ENCODE peak calls at places on chromosomes 4 and X, in ten cellular contexts. H is heart left ventricle, N is bronchial epithelial cell, W is GM06990, K is BJ, Y is cardiac fibroblast, V is sigmoid colon, G is A549, L is lower lobe of right lung, R is IMR-90. C is an unnamed sample.
A peak's percentile ranks its signal among the peaks of the same experiment; 100 is the strongest.

GRCh38 chr4:23033796-23034195 is 341.1 kb downstream of the GBA3 start:
- DNase-seq in G (no peak), K (peak; percentile 41), H (no peak), R (no peak), N (no peak), L (no peak), W (no peak), Y (no peak), V (no peak), C (no peak)

GRCh38 chr4:48799157-48799556 is 19.1 kb upstream of the FRYL start:
- DNase-seq in V (no peak), W (no peak), Y (peak; percentile 36), K (no peak), N (no peak), L (no peak), G (no peak), H (no peak), R (no peak), C (no peak)

GRCh38 chr4:3404546-3404945 is 37.2 kb upstream of the HGFAC start:
- DNase-seq in W (no peak), Y (no peak), H (no peak), K (no peak), V (peak; percentile 15), L (no peak), G (no peak), N (no peak), R (no peak), C (no peak)

GRCh38 chr4:13920111-13920875 is 292.8 kb upstream of the BOD1L1 start:
- DNase-seq in W (no peak), G (peak; percentile 39), R (peak; percentile 81), Y (no peak), L (no peak), H (no peak), N (peak; percentile 98), K (no peak), V (no peak), C (no peak)

GRCh38 chr4:108946237-108946636 is 183.4 kb upstream of the ETNPPL start:
- DNase-seq in G (no peak), H (no peak), V (no peak), N (no peak), K (no peak), Y (no peak), R (no peak), W (no peak), L (no peak), C (no peak)

GRCh38 chr4:119050501-119051090 is 85.0 kb upstream of the MYOZ2 start:
- DNase-seq in N (no peak), V (no peak), L (no peak), R (peak; percentile 55), W (no peak), H (no peak), Y (no peak), K (no peak), G (no peak), C (no peak)

GRCh38 chr4:80926446-80926845 is 104.1 kb upstream of the BMP3 start:
- DNase-seq in K (no peak), Y (no peak), R (peak; percentile 30), H (no peak), N (peak; percentile 63), W (no peak), V (no peak), L (no peak), G (no peak), C (no peak)

GRCh38 chrX:118152721-118153120 is 36.1 kb upstream of the KLHL13 start:
- DNase-seq in L (no peak), N (no peak), H (no peak), V (no peak), W (no peak), Y (no peak), G (no peak), R (no peak), K (no peak), C (no peak)

GRCh38 chrX:124098089-124098488 is 136.6 kb downstream of the STAG2 start:
- DNase-seq in L (no peak), H (no peak), G (peak; percentile 28), R (peak; percentile 51), K (no peak), N (peak; percentile 35), Y (peak; percentile 45), V (no peak), W (no peak), C (peak; percentile 13)
- TF ChIP-seq CTCF in L (peak; percentile 40), H (peak; percentile 54), G (peak; percentile 51), R (peak; percentile 56), K (peak; percentile 45), N (peak; percentile 6), Y (peak; percentile 35), V (peak; percentile 19), W (peak; percentile 64), C (peak; percentile 28)

GRCh38 chr4:2180410-2180809 is 61.5 kb downstream of the HAUS3 start:
- DNase-seq in L (no peak), W (no peak), R (no peak), G (no peak), K (no peak), V (no peak), N (no peak), H (no peak), Y (no peak), C (no peak)

GRCh38 chr4:2178986-2179385 is 62.9 kb downstream of the HAUS3 start:
- DNase-seq in R (no peak), Y (no peak), V (no peak), L (no peak), W (no peak), G (no peak), H (no peak), K (no peak), N (no peak), C (no peak)

GRCh38 chr4:2179717-2180116 is 62.2 kb downstream of the HAUS3 start:
- DNase-seq in N (no peak), R (no peak), G (no peak), W (no peak), H (no peak), V (no peak), K (no peak), Y (no peak), L (peak; percentile 53), C (no peak)

GRCh38 chr4:2175990-2176698 is 65.8 kb downstream of the HAUS3 start:
- DNase-seq in V (no peak), Y (no peak), N (no peak), K (no peak), W (no peak), R (no peak), G (no peak), H (no peak), L (no peak), C (no peak)

DNA sequence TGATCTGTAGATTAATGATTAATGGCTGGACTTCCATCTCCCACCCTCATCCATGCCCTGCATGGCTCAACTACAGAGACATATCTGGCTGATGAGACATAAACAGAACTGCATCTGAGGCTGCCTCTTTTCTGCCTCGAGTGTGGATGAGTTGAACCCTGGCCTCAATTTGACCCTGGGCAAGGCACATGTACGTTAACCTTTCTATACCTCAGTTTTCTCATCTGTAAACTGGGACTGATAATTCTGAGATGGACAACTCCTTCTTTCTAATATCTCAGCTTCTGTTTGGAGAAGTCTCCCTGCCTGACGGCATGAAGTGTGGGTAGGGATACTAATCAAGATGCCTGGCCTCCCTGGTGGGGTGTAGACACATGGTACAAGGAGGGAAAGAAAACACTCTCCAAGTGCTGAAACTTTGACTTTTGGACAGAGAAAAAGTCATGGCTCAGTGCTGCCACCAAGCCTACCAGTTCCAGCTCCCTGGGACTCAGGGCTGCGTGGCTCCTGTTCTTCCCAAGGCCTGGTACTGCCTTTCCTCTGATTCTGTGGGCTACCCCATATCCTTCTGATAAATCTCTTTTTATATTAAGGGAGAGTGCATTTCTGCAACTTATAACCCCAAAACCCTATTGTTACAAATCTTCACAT is 64.4 kb downstream of the HAUS3 start:
- DNase-seq in W (no peak), L (no peak), R (no peak), H (no peak), Y (peak; percentile 5), K (no peak), G (no peak), N (no peak), V (no peak), C (no peak)
- TF ChIP-seq CTCF in W (no peak), L (no peak), R (no peak), H (no peak), Y (peak; percentile 9), K (no peak), G (no peak), N (no peak), V (no peak), C (no peak)

GRCh38 chr4:175253184-175253902 is 335.2 kb downstream of the ADAM29 start:
- DNase-seq in V (no peak), K (no peak), H (no peak), R (no peak), L (no peak), N (peak; percentile 10), G (peak; percentile 11), W (no peak), Y (peak; percentile 23), C (peak; percentile 7)
- TF ChIP-seq CTCF in V (no peak), K (no peak), H (peak; percentile 31), R (no peak), L (no peak), N (peak; percentile 46), G (no peak), W (peak; percentile 42), Y (peak; percentile 23), C (peak; percentile 17)

GRCh38 chrX:15785176-15785735 is 5.0 kb upstream of the ZRSR2 start:
- DNase-seq in V (no peak), R (no peak), H (no peak), N (no peak), Y (no peak), G (no peak), W (no peak), L (no peak), K (no peak), C (no peak)

GRCh38 chrX:15786930-15787329 is 3.4 kb upstream of the ZRSR2 start:
- DNase-seq in V (no peak), W (no peak), N (no peak), Y (no peak), R (no peak), H (no peak), L (peak; percentile 52), K (no peak), G (no peak), C (no peak)

GRCh38 chrX:15790766-15791380 is 589 bp downstream of the ZRSR2 start:
- DNase-seq in V (no peak), N (peak; percentile 15), Y (peak; percentile 17), H (no peak), L (no peak), W (peak; percentile 18), R (peak; percentile 6), K (no peak), G (peak; percentile 1), C (no peak)

DNA sequence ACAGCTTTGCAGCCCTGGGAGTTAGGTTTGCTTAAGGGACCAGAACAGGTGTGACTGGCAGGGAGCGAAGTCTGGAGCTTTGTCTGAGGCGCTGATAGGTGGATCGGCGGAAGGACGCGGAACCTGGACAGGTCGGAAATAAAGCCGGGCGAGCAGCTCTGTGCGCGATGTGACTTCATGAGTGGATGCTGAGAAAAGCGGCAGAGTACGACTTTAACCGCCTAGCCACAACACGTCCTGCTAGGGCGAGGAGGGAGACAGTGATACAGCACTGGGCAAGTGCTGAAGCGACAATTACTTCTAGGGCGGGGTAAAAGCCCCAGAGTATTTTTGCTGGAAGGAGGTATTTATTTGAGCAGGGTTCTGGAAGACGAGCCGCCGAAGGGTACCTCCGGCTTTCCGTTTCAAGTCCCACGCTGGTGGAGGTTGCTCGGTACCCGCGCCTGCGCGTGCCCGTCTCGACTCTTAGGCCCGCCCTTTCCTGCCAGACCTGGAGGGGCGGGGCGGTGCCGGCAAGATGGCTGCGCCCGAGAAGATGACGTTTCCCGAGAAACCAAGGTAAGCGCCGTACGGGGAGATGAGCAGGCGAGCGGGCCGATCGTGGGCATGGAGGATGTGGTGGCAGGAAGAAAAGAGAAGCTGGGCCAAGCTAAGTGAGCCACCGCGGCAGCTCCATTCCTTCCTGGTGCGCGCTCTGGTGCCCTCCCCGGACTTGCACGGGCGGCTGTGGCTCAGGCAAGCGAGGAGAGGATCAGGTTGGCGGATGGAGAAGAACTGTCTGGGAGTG is at the start of gene ZRSR2:
- DNase-seq in K (peak; percentile 19), Y (peak; percentile 68), R (peak; percentile 78), W (peak; percentile 93), L (peak; percentile 87), H (peak; percentile 87), N (peak; percentile 66), V (peak; percentile 92), G (peak; percentile 80), C (peak; percentile 93)
- TF ChIP-seq CTCF in K (no peak), Y (no peak), R (no peak), W (no peak), L (no peak), H (no peak), N (no peak), V (no peak), G (no peak), C (no peak)